ENCODE peak calls at places on chromosome 21, in five cellular contexts. C is K562, T is HepG2, Z is H1, K is GM12878. J is an unnamed sample.

GRCh38 chr21:45873866-45874265 is 107.7 kb upstream of the COL6A1 start:
- DNase-seq in T (no peak), K (no peak), C (no peak), Z (no peak), J (no peak)

GRCh38 chr21:35394634-35395369 is 345.7 kb upstream of the RUNX1 start:
- DNase-seq in T (peak), C (no peak), Z (no peak), K (no peak), J (no peak)

GRCh38 chr21:26719750-26720149 is 125.5 kb downstream of the ADAMTS1 start:
- DNase-seq in Z (no peak), T (no peak), K (no peak), C (no peak), J (no peak)

GRCh38 chr21:26783801-26784200 is 61.4 kb downstream of the ADAMTS1 start:
- DNase-seq in K (no peak), C (no peak), Z (no peak), T (no peak), J (no peak)

GRCh38 chr21:35423694-35424093 is 374.6 kb upstream of the RUNX1 start:
- DNase-seq in K (no peak), Z (no peak), T (no peak), C (no peak), J (no peak)

GRCh38 chr21:25571726-25572121 is 35.6 kb downstream of the MRPL39 start:
- DNase-seq in K (no peak), C (no peak), Z (no peak), T (no peak), J (no peak)

GRCh38 chr21:36210779-36211659 is 54.4 kb downstream of the DOP1B start:
- DNase-seq in C (no peak), T (no peak), Z (no peak), K (no peak), J (no peak)

GRCh38 chr21:36747815-36748381 is 49.0 kb downstream of the SIM2 start:
- DNase-seq in Z (peak), T (peak), C (peak), K (no peak), J (no peak)

GRCh38 chr21:36709030-36709867 is 10.3 kb downstream of the SIM2 start:
- DNase-seq in C (no peak), T (no peak), K (no peak), Z (peak), J (no peak)

GRCh38 chr21:27564684-27565280 is 597.9 kb upstream of the ADAMTS5 start:
- DNase-seq in C (peak), T (no peak), K (no peak), Z (no peak), J (no peak)

GRCh38 chr21:45327458-45328197 is 39.9 kb upstream of the POFUT2 start:
- DNase-seq in Z (no peak), T (no peak), K (no peak), C (no peak), J (no peak)

GRCh38 chr21:14361958-14362357 is 21.0 kb downstream of the HSPA13 start:
- DNase-seq in T (no peak), C (no peak), K (no peak), Z (no peak), J (no peak)

GRCh38 chr21:15414057-15414456 is 315.7 kb upstream of the USP25 start:
- DNase-seq in K (no peak), C (no peak), T (no peak), Z (no peak), J (no peak)

GRCh38 chr21:45157932-45158331 is 83.6 kb downstream of the ADARB1 start:
- DNase-seq in K (no peak), T (no peak), C (no peak), Z (peak), J (no peak)

GRCh38 chr21:36535618-36536241 is 55.8 kb upstream of the CLDN14 start:
- DNase-seq in T (no peak), Z (no peak), K (peak), C (no peak), J (no peak)

GRCh38 chr21:29237110-29238051 is 61.3 kb upstream of the BACH1 start:
- DNase-seq in C (no peak), T (no peak), K (no peak), Z (no peak), J (no peak)

GRCh38 chr21:44903689-44904088 is 17.0 kb downstream of the ITGB2 start:
- DNase-seq in Z (no peak), T (no peak), C (no peak), K (no peak), J (no peak)

GRCh38 chr21:36127977-36128376 is 6.9 kb upstream of the CBR3 start:
- DNase-seq in K (no peak), Z (no peak), T (no peak), C (no peak), J (no peak)

GRCh38 chr21:36701912-36702621 is 3.2 kb downstream of the SIM2 start:
- DNase-seq in Z (peak), C (no peak), K (no peak), T (no peak), J (no peak)

GRCh38 chr21:44842087-44842486 is 24.2 kb upstream of the SUMO3 start:
- DNase-seq in Z (no peak), T (no peak), K (no peak), C (no peak), J (no peak)

GRCh38 chr21:35004289-35004688 is 44.8 kb downstream of the RUNX1 start:
- DNase-seq in C (no peak), Z (no peak), T (no peak), K (no peak), J (no peak)

GRCh38 chr21:45467221-45467779 is 62.3 kb downstream of the COL18A1 start:
- DNase-seq in K (no peak), Z (no peak), T (no peak), C (no peak), J (no peak)

GRCh38 chr21:26739189-26739588 is 106.0 kb downstream of the ADAMTS1 start:
- DNase-seq in K (no peak), C (no peak), T (no peak), Z (no peak), J (no peak)

GRCh38 chr21:29342394-29342957 is 43.8 kb downstream of the BACH1 start:
- DNase-seq in T (no peak), K (peak), C (no peak), Z (no peak), J (no peak)

GRCh38 chr21:28207776-28208175 is 784.9 kb downstream of the LTN1 start:
- DNase-seq in T (no peak), C (no peak), Z (no peak), K (no peak), J (no peak)

GRCh38 chr21:28516996-28517592 is 475.6 kb downstream of the LTN1 start:
- DNase-seq in Z (peak), C (peak), T (peak), K (peak), J (no peak)

GRCh38 chr21:36079010-36079649 is 9.3 kb downstream of the CBR1 start:
- DNase-seq in Z (no peak), C (peak), T (no peak), K (no peak), J (no peak)

GRCh38 chr21:25334046-25334730 is 273.1 kb downstream of the MRPL39 start:
- DNase-seq in Z (no peak), K (no peak), C (no peak), T (no peak), J (no peak)

GRCh38 chr21:46284077-46284644 is 1.2 kb downstream of the MCM3AP start:
- DNase-seq in K (no peak), Z (no peak), T (no peak), C (no peak), J (no peak)

GRCh38 chr21:45010096-45010495 is 64.3 kb upstream of the ADARB1 start:
- DNase-seq in Z (no peak), C (no peak), K (no peak), T (peak), J (no peak)

GRCh38 chr21:35436899-35437298 is 387.8 kb upstream of the RUNX1 start:
- DNase-seq in C (peak), K (no peak), T (no peak), Z (no peak), J (peak)

GRCh38 chr21:45724345-45724961 is 80.9 kb downstream of the PCBP3 start:
- DNase-seq in C (no peak), Z (no peak), K (no peak), T (no peak), J (no peak)

GRCh38 chr21:35719105-35719504 is 341.2 kb downstream of the SETD4 start:
- DNase-seq in K (no peak), C (no peak), T (no peak), Z (no peak), J (no peak)

GRCh38 chr21:36150192-36150711 is 6.4 kb upstream of the DOP1B start:
- DNase-seq in T (no peak), C (no peak), K (peak), Z (no peak), J (no peak)

GRCh38 chr21:14046401-14046800 is 164.4 kb downstream of the LIPI start:
- DNase-seq in Z (no peak), T (no peak), C (no peak), K (no peak), J (no peak)

GRCh38 chr21:27505516-27505915 is 538.6 kb upstream of the ADAMTS5 start:
- DNase-seq in C (no peak), T (no peak), Z (no peak), K (no peak), J (no peak)

GRCh38 chr21:45073301-45074047 is 906 bp upstream of the ADARB1 start:
- DNase-seq in Z (no peak), K (no peak), C (peak), T (peak), J (no peak)

GRCh38 chr21:35467536-35467935 is 418.4 kb upstream of the RUNX1 start:
- DNase-seq in C (no peak), K (no peak), Z (no peak), T (no peak), J (no peak)

GRCh38 chr21:45450741-45451740 is 46.1 kb downstream of the COL18A1 start:
- DNase-seq in K (no peak), Z (no peak), C (no peak), T (no peak), J (no peak)

GRCh38 chr21:43779660-43780059 is 3.6 kb upstream of the CSTB start:
- DNase-seq in Z (no peak), T (no peak), C (no peak), K (no peak), J (no peak)

GRCh38 chr21:43787180-43787533 is 2.2 kb upstream of the RRP1 start:
- DNase-seq in K (no peak), Z (no peak), T (no peak), C (no peak), J (no peak)

GRCh38 chr21:43786423-43787179 is 2.8 kb upstream of the RRP1 start:
- DNase-seq in C (no peak), T (no peak), Z (no peak), K (no peak), J (no peak)

GRCh38 chr21:43785134-43785533 is 4.2 kb upstream of the RRP1 start:
- DNase-seq in C (no peak), T (no peak), Z (no peak), K (no peak), J (no peak)

DNA sequence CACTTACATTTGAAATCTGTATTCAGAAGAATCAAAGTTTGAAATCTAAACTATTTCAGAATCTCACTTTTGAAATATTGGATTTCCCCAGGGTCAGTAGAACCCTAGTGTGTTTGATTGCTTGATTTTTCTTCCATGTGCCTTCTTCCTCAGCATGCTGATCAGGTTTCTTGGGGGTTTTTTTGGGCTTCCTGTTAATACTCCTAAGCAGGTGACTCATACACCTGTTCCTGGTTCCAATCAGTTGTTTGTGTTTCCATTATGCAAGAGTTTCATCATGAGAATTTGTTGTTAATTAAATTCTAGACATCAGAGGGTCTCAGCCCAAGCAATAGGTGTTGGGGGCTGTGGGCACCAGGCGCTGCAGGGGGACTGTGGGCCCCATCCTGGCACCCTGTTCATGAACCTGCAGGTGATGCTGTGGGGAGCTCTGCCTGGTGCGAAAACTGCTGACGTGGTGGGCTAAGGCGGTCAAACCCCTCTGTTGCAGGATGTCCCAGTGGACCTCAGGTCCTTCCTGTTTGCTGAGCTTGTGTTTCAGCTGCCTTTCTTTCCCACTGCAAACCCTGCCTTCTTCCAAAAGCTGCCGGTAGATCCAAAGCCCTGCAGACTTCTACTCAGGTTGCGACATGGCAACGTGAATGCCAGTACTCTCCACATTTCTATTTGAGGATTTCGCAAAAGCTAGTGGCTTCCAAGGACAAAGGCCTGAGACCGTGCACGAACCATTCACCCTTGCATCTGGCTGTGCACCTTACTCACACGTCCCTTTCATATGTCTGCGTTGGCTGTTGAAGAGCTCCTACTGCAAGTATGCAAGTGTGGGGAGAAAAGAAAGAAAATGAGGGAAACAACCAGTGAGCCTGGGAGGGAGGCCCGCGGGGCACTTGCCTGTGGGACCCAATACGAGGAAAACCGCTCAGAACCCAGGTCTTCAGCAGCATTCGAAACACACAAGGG is 6.4 kb upstream of the RRP1 start:
- DNase-seq in Z (no peak), K (no peak), C (no peak), T (peak), J (peak)
- TF ChIP-seq SRF in Z (no peak), K (no peak), C (no peak), T (no peak), J (no peak)

GRCh38 chr21:17900281-17900989 is 81.3 kb upstream of the C21orf91 start:
- DNase-seq in T (no peak), C (no peak), Z (peak), K (no peak), J (no peak)
- TF ChIP-seq SRF in T (no peak), C (no peak), Z (no peak), K (no peak), J (no peak)

GRCh38 chr21:43362928-43363314 is 64.0 kb downstream of the SIK1 start:
- DNase-seq in C (peak), K (no peak), Z (no peak), T (no peak), J (no peak)

GRCh38 chr21:43360441-43361126 is 66.3 kb downstream of the SIK1 start:
- DNase-seq in T (no peak), C (no peak), Z (no peak), K (no peak), J (no peak)

GRCh38 chr21:43361493-43362296 is 65.2 kb downstream of the SIK1 start:
- DNase-seq in Z (no peak), C (no peak), T (no peak), K (peak), J (no peak)

GRCh38 chr21:43362306-43362927 is 64.5 kb downstream of the SIK1 start:
- DNase-seq in C (no peak), Z (peak), T (no peak), K (no peak), J (no peak)

GRCh38 chr21:43361127-43361492 is 65.8 kb downstream of the SIK1 start:
- DNase-seq in Z (no peak), K (no peak), C (no peak), T (no peak), J (no peak)
- TF ChIP-seq SRF in Z (no peak), K (no peak), C (no peak), T (no peak), J (no peak)

GRCh38 chr21:39472211-39472610 is 20.4 kb downstream of the SH3BGR start:
- DNase-seq in C (no peak), T (no peak), Z (no peak), K (no peak), J (no peak)

GRCh38 chr21:39471598-39471997 is 19.8 kb downstream of the SH3BGR start:
- DNase-seq in K (no peak), Z (no peak), C (no peak), T (no peak), J (no peak)

GRCh38 chr21:39479164-39479563 is 27.4 kb downstream of the SH3BGR start:
- DNase-seq in C (no peak), Z (no peak), T (no peak), K (no peak), J (no peak)

GRCh38 chr21:39472786-39473185 is 21.0 kb downstream of the SH3BGR start:
- DNase-seq in C (no peak), K (no peak), Z (no peak), T (no peak), J (no peak)

GRCh38 chr21:39474545-39474944 is 22.8 kb downstream of the SH3BGR start:
- DNase-seq in C (no peak), K (no peak), Z (no peak), T (no peak), J (no peak)
- TF ChIP-seq SRF in C (no peak), K (no peak), Z (no peak), T (no peak), J (no peak)

GRCh38 chr21:42039470-42039901 is 29.3 kb upstream of the ZBTB21 start:
- DNase-seq in C (no peak), T (no peak), K (no peak), Z (no peak), J (no peak)
- TF ChIP-seq SRF in C (no peak), T (no peak), K (no peak), Z (no peak), J (no peak)

GRCh38 chr21:33025471-33026298 is at the start of gene OLIG2:
- DNase-seq in Z (peak), C (peak), K (no peak), T (no peak), J (no peak)

GRCh38 chr21:33024278-33025103 is 1.2 kb upstream of the OLIG2 start:
- DNase-seq in Z (no peak), T (no peak), C (no peak), K (no peak), J (no peak)

GRCh38 chr21:33023574-33024277 is 2.0 kb upstream of the OLIG2 start:
- DNase-seq in C (no peak), T (no peak), K (no peak), Z (no peak), J (no peak)

GRCh38 chr21:33026299-33026858 is 644 bp downstream of the OLIG2 start:
- DNase-seq in Z (no peak), T (no peak), K (no peak), C (no peak), J (no peak)

DNA sequence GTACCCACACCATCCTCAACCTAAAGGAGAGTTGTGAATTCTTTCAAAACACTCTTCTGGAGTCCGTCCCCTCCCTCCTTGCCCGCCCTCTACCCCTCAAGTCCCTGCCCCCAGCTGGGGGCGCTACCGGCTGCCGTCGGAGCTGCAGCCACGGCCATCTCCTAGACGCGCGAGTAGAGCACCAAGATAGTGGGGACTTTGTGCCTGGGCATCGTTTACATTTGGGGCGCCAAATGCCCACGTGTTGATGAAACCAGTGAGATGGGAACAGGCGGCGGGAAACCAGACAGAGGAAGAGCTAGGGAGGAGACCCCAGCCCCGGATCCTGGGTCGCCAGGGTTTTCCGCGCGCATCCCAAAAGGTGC is 647 bp upstream of the OLIG2 start:
- DNase-seq in K (no peak), C (no peak), T (no peak), Z (peak), J (no peak)
- TF ChIP-seq SRF in K (no peak), C (no peak), T (no peak), Z (no peak), J (no peak)

GRCh38 chr21:31482460-31482859 is 138.4 kb upstream of the TIAM1 start:
- DNase-seq in Z (no peak), T (no peak), C (no peak), K (no peak), J (no peak)

GRCh38 chr21:31479714-31480113 is 135.7 kb upstream of the TIAM1 start:
- DNase-seq in K (no peak), T (no peak), C (no peak), Z (no peak), J (no peak)

GRCh38 chr21:31480228-31480627 is 136.2 kb upstream of the TIAM1 start:
- DNase-seq in K (no peak), C (no peak), T (no peak), Z (no peak), J (no peak)

GRCh38 chr21:31489014-31489413 is 145.0 kb upstream of the TIAM1 start:
- DNase-seq in C (no peak), Z (no peak), T (no peak), K (no peak), J (no peak)

DNA sequence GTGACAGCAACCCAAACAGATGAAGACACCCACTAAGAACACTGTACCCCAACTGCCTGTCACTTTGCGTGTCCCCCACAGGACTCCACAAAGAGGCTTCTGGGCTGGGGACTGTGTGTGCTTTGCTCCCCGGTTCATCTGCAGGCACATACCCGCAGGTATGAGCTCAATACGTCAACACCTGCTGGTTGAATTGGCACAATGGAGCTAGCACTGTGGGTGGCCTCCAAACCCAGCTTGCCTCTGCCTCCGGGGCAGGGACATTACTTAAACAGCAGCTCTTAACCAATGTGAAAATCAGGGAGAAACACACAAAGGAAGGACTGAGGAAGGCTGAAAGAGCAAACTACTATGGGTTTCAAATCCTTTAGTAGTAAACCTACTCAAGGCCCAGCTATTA is 140.2 kb upstream of the TIAM1 start:
- DNase-seq in Z (no peak), K (no peak), C (no peak), T (no peak), J (no peak)
- TF ChIP-seq SRF in Z (no peak), K (no peak), C (no peak), T (no peak), J (no peak)